ENCODE peak calls at places on chromosome 9, in four cellular contexts. R is astrocyte; J is CD8-positive, alpha-beta T cell; O is astrocyte of the spinal cord. H is an unnamed sample.

GRCh38 chr9:95991326-95991725 is 115.8 kb downstream of the ERCC6L2 start:
- DNase-seq in R (no peak), J (no peak), O (no peak), H (no peak)

GRCh38 chr9:76530458-76531100 is 71.6 kb downstream of the GCNT1 start:
- DNase-seq in R (no peak), J (no peak), O (peak), H (peak)

GRCh38 chr9:88481933-88482332 is 53.0 kb upstream of the NXNL2 start:
- DNase-seq in R (no peak), J (no peak), O (no peak), H (no peak)

GRCh38 chr9:114861273-114861672 is 55.4 kb upstream of the TNFSF15 start:
- DNase-seq in R (no peak), J (no peak), O (no peak), H (no peak)

GRCh38 chr9:124279531-124280175 is 21.9 kb downstream of the NEK6 start:
- DNase-seq in R (peak), J (no peak), O (no peak), H (no peak)

GRCh38 chr9:2859776-2860379 is 16.0 kb upstream of the PUM3 start:
- DNase-seq in R (peak), J (no peak), O (peak), H (peak)

GRCh38 chr9:138045541-138046490 is 168.2 kb downstream of the CACNA1B start:
- DNase-seq in R (no peak), J (no peak), O (no peak), H (no peak)

GRCh38 chr9:111662851-111663823 is 1.7 kb downstream of the GNG10 start:
- DNase-seq in R (no peak), J (no peak), O (no peak), H (no peak)

GRCh38 chr9:111483862-111484563 is at the start of gene ECPAS:
- DNase-seq in R (peak), J (peak), O (peak), H (peak)

GRCh38 chr9:18502546-18502945 is 28.6 kb downstream of the ADAMTSL1 start:
- DNase-seq in R (no peak), J (no peak), O (no peak), H (no peak)

GRCh38 chr9:120710110-120710981 is 3.9 kb downstream of the MEGF9 start:
- DNase-seq in R (peak), J (no peak), O (peak), H (peak)
- H3K4me3 ChIP-seq in R (peak), J (peak), O (peak), H (no peak)

GRCh38 chr9:36143242-36143641 is 6.7 kb downstream of the GLIPR2 start:
- DNase-seq in R (no peak), J (no peak), O (no peak), H (no peak)

GRCh38 chr9:36141761-36142160 is 5.2 kb downstream of the GLIPR2 start:
- DNase-seq in R (no peak), J (no peak), O (no peak), H (no peak)

GRCh38 chr9:36140086-36141084 is 3.9 kb downstream of the GLIPR2 start:
- DNase-seq in R (no peak), J (no peak), O (no peak), H (no peak)

GRCh38 chr9:36142510-36143161 is 6.1 kb downstream of the GLIPR2 start:
- DNase-seq in R (no peak), J (no peak), O (no peak), H (no peak)

DNA sequence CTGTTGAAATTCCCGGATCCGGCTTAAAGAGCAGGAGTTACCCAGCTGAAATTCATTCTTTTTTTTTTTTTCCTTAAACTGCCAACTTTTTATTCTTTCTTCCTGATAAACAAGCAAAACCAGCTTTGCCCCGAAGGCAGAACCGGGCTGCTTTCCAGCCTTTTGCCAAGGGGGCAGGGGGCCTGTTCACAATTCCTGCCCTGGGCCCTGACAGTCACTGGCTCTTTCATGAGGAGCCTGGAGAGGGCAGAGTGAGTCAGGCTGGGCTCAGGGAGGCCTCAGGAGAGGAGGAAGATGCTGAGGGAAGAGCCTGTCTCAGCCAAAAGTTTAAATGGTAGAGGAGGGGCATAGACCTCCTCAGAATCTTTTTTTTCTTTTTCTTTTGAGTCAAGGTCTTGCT is 4.8 kb downstream of the GLIPR2 start:
- DNase-seq in R (no peak), J (no peak), O (no peak), H (peak)
- TF ChIP-seq CTCF in R (peak), J (no peak), O (peak), H (peak)

GRCh38 chr9:35914307-35914807 is 5.1 kb downstream of the SPAAR start:
- DNase-seq in R (no peak), J (no peak), O (no peak), H (peak)

GRCh38 chr9:35909687-35910612 is 660 bp downstream of the SPAAR start:
- DNase-seq in R (no peak), J (no peak), O (no peak), H (peak)

GRCh38 chr9:35911690-35912089 is 2.4 kb downstream of the SPAAR start:
- DNase-seq in R (no peak), J (no peak), O (no peak), H (no peak)

GRCh38 chr9:35910613-35911488 is 1.6 kb downstream of the SPAAR start:
- DNase-seq in R (peak), J (no peak), O (peak), H (peak)

GRCh38 chr9:35912791-35913400 is 3.6 kb downstream of the SPAAR start:
- DNase-seq in R (no peak), J (no peak), O (no peak), H (no peak)
- H3K4me3 ChIP-seq in R (no peak), J (no peak), O (no peak), H (no peak)

GRCh38 chr9:135910757-135911156 is 3.4 kb upstream of the CAMSAP1 start:
- DNase-seq in R (no peak), J (no peak), O (no peak), H (no peak)

GRCh38 chr9:135916998-135917397 is 9.7 kb upstream of the CAMSAP1 start:
- DNase-seq in R (no peak), J (no peak), O (no peak), H (no peak)

GRCh38 chr9:135910197-135910596 is 2.9 kb upstream of the CAMSAP1 start:
- DNase-seq in R (no peak), J (no peak), O (no peak), H (no peak)

GRCh38 chr9:135919318-135919717 is 12.0 kb upstream of the CAMSAP1 start:
- DNase-seq in R (no peak), J (no peak), O (no peak), H (no peak)

DNA sequence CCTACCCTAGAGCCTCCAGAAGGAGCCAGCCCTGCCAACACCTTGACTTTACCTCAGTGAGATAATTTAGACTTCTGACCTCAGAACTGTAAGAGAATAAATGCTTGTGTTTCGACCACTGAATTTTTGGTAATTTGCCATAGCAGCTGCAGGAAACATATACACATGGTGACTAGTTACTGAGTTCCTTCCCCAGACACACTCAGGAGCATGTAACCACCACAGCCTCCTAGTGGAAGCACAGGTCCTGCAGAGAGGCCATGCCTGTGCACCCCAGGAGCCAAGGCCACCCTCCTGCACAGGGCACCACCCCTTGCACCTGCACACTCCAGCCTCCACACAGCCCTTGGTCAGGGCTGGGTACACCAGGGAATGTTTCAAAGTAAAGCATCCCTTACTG is 7.6 kb upstream of the CAMSAP1 start:
- DNase-seq in R (peak), J (no peak), O (peak), H (peak)
- TF ChIP-seq CTCF in R (no peak), J (no peak), O (no peak), H (no peak)

GRCh38 chr9:72489986-72490385 is 31.4 kb upstream of the TMC1 start:
- DNase-seq in R (no peak), J (no peak), O (no peak), H (no peak)
- H3K4me3 ChIP-seq in R (no peak), J (no peak), O (no peak), H (no peak)

DNA sequence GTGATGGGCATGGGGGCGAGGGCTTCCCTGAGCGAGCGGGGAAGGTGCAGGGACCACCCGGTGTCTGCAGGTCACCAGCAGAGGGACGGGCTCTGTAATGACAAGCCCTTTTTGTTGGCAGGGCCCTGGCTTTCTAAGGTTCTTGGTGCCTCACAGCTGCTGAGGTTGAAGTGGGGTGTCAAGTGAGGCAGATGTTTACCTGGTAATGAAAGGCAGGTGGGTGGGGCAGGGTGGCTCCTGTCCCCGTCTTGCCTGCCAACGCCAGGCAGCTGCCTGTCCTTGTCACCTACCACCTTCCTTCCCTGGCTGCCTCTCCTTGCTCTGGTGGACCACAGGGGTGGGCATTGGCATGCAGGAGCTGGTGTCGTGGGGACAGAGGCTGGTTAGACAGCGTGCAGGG is 41.0 kb upstream of the SEMA4D start:
- DNase-seq in R (no peak), J (no peak), O (no peak), H (no peak)
- TF ChIP-seq CTCF in R (no peak), J (no peak), O (no peak), H (no peak)

DNA sequence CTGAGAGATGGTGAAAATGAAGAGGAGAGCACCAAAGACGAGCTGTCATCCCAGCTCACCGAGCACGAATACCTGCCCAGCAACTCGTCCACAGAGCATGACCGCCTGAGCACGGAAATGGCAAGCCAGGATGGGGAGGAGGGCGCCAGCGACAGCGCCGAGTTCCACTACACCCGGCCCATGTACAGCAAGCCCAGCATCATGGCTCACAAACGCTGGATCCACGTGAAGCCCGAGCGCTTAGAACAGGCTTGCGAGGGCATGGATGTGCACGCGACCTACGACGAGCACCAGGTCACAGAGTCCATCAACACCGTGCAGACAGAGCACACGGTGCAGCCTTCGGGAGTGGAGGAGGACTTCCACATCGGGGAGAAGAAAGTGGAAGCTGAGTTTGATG is 27.4 kb upstream of the ZBTB34 start:
- DNase-seq in R (no peak), J (no peak), O (no peak), H (no peak)
- H3K4me3 ChIP-seq in R (no peak), J (no peak), O (no peak), H (no peak)

DNA sequence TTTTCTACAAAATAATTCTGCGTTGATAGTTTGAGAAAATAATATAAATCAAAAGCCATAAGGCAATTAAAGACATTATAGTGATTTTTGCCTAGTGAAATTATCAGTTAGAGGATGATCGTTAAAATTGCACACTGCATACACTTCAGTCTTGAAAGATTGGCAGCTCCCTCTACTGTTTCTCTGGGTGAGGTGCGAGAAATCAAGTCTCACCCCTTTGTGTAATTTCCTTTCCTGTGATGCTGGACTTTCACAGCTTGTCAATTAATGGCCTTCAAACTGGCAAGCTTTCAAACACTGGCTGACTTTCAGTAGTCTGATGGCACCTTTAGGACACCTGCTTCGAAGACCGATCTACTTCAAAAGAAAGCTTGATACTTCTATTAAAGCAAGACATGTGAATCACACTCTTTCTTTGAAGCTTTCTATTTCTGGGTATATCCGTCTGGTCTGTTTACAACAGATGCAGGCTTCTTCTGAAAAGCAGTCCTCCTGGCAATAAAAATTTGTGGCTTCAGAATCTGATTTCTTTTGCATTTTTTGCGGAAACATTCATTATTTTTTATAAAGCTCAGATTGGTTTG is 706.8 kb upstream of the PTPRD start:
- DNase-seq in R (no peak), J (no peak), O (peak), H (peak)
- TF ChIP-seq CTCF in R (peak), J (no peak), O (peak), H (peak)

DNA sequence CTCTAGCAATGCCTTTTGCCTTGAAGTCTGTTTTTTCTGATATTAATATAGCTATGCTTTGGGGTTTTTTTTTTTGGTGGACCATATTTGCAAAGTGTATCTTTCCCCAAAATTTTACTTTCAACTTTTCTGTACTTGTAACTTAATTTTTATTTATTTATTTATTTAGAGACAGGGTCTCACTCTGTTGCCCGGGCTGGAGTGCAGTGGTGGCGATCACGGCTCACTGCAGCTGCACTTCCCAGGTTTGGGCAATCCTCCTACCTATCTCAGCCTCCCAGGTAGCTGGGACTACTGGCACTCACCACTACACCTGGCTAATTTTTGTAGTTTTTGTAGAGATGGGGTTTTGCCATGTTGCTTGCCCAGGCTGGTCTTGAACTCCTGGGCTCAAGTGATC is 20.8 kb downstream of the PRRT1B start:
- DNase-seq in R (no peak), J (no peak), O (no peak), H (no peak)
- H3K4me3 ChIP-seq in R (no peak), J (no peak), O (no peak), H (no peak)